ENCODE peak calls at places on chromosome 11, in four cellular contexts. One of them, this sample, is unnamed.

GRCh38 chr11:68828155-68828931 is 13.4 kb downstream of the CPT1A start:
- DNase-seq in T47D: no peak
- DNase-seq in lung: no peak
- DNase-seq in activated T-helper 1 cell treated with anti-CD3 and anti-CD28 coated beads, Interleukin-12 subunit alpha, Interleukin-12 subunit beta, Interleukin-2, Interleukin-4 antibody, amounts not matched to agents 30 ng/mL and 10 ng/mL and 1 ng/mL, durations not matched to agents 14 hours and 24 hours and 36 hours: no peak
- DNase-seq in this sample: no peak

GRCh38 chr11:95229199-95230053 is 1.6 kb downstream of the SESN3 start:
- DNase-seq in activated T-helper 1 cell treated with anti-CD3 and anti-CD28 coated beads, Interleukin-12 subunit alpha, Interleukin-12 subunit beta, Interleukin-2, Interleukin-4 antibody, amounts not matched to agents 30 ng/mL and 10 ng/mL and 1 ng/mL, durations not matched to agents 14 hours and 24 hours and 36 hours: no peak
- DNase-seq in T47D: no peak
- DNase-seq in lung: no peak
- DNase-seq in this sample: peak; percentile 11

GRCh38 chr11:128498846-128499245 is 88.5 kb downstream of the ETS1 start:
- DNase-seq in T47D: no peak
- DNase-seq in lung: no peak
- DNase-seq in activated T-helper 1 cell treated with anti-CD3 and anti-CD28 coated beads, Interleukin-12 subunit alpha, Interleukin-12 subunit beta, Interleukin-2, Interleukin-4 antibody, amounts not matched to agents 30 ng/mL and 10 ng/mL and 1 ng/mL, durations not matched to agents 14 hours and 24 hours and 36 hours: no peak
- DNase-seq in this sample: no peak

GRCh38 chr11:33344611-33345010 is 87.4 kb downstream of the HIPK3 start:
- DNase-seq in T47D: peak; percentile 54
- DNase-seq in activated T-helper 1 cell treated with anti-CD3 and anti-CD28 coated beads, Interleukin-12 subunit alpha, Interleukin-12 subunit beta, Interleukin-2, Interleukin-4 antibody, amounts not matched to agents 30 ng/mL and 10 ng/mL and 1 ng/mL, durations not matched to agents 14 hours and 24 hours and 36 hours: no peak
- DNase-seq in lung: no peak
- DNase-seq in this sample: no peak

GRCh38 chr11:125071831-125072209 is 8.7 kb downstream of the SLC37A2 start:
- DNase-seq in T47D: no peak
- DNase-seq in lung: no peak
- DNase-seq in activated T-helper 1 cell treated with anti-CD3 and anti-CD28 coated beads, Interleukin-12 subunit alpha, Interleukin-12 subunit beta, Interleukin-2, Interleukin-4 antibody, amounts not matched to agents 30 ng/mL and 10 ng/mL and 1 ng/mL, durations not matched to agents 14 hours and 24 hours and 36 hours: no peak
- DNase-seq in this sample: no peak

GRCh38 chr11:106197438-106197837 is 120.0 kb downstream of the AASDHPPT start:
- DNase-seq in lung: no peak
- DNase-seq in activated T-helper 1 cell treated with anti-CD3 and anti-CD28 coated beads, Interleukin-12 subunit alpha, Interleukin-12 subunit beta, Interleukin-2, Interleukin-4 antibody, amounts not matched to agents 30 ng/mL and 10 ng/mL and 1 ng/mL, durations not matched to agents 14 hours and 24 hours and 36 hours: no peak
- DNase-seq in T47D: no peak
- DNase-seq in this sample: no peak

GRCh38 chr11:116835042-116835772 is 2.2 kb downstream of the APOA1 start:
- DNase-seq in activated T-helper 1 cell treated with anti-CD3 and anti-CD28 coated beads, Interleukin-12 subunit alpha, Interleukin-12 subunit beta, Interleukin-2, Interleukin-4 antibody, amounts not matched to agents 30 ng/mL and 10 ng/mL and 1 ng/mL, durations not matched to agents 14 hours and 24 hours and 36 hours: no peak
- DNase-seq in T47D: no peak
- DNase-seq in lung: no peak
- DNase-seq in this sample: no peak

GRCh38 chr11:111644922-111645321 is 42.7 kb downstream of the SIK2 start:
- DNase-seq in activated T-helper 1 cell treated with anti-CD3 and anti-CD28 coated beads, Interleukin-12 subunit alpha, Interleukin-12 subunit beta, Interleukin-2, Interleukin-4 antibody, amounts not matched to agents 30 ng/mL and 10 ng/mL and 1 ng/mL, durations not matched to agents 14 hours and 24 hours and 36 hours: no peak
- DNase-seq in T47D: no peak
- DNase-seq in lung: no peak
- DNase-seq in this sample: no peak

GRCh38 chr11:118353084-118353710 is 6.2 kb upstream of the UBE4A start:
- DNase-seq in activated T-helper 1 cell treated with anti-CD3 and anti-CD28 coated beads, Interleukin-12 subunit alpha, Interleukin-12 subunit beta, Interleukin-2, Interleukin-4 antibody, amounts not matched to agents 30 ng/mL and 10 ng/mL and 1 ng/mL, durations not matched to agents 14 hours and 24 hours and 36 hours: no peak
- DNase-seq in T47D: peak; percentile 41
- DNase-seq in lung: no peak
- DNase-seq in this sample: no peak

GRCh38 chr11:12831471-12832202 is 157.4 kb downstream of the TEAD1 start:
- DNase-seq in T47D: no peak
- DNase-seq in lung: no peak
- DNase-seq in activated T-helper 1 cell treated with anti-CD3 and anti-CD28 coated beads, Interleukin-12 subunit alpha, Interleukin-12 subunit beta, Interleukin-2, Interleukin-4 antibody, amounts not matched to agents 30 ng/mL and 10 ng/mL and 1 ng/mL, durations not matched to agents 14 hours and 24 hours and 36 hours: no peak
- DNase-seq in this sample: no peak

GRCh38 chr11:9754041-9754471 is 90.2 kb downstream of the SWAP70 start:
- DNase-seq in activated T-helper 1 cell treated with anti-CD3 and anti-CD28 coated beads, Interleukin-12 subunit alpha, Interleukin-12 subunit beta, Interleukin-2, Interleukin-4 antibody, amounts not matched to agents 30 ng/mL and 10 ng/mL and 1 ng/mL, durations not matched to agents 14 hours and 24 hours and 36 hours: no peak
- DNase-seq in lung: no peak
- DNase-seq in T47D: no peak
- DNase-seq in this sample: no peak

GRCh38 chr11:117720061-117720511 is 76.9 kb downstream of the DSCAML1 start:
- DNase-seq in lung: no peak
- DNase-seq in T47D: no peak
- DNase-seq in activated T-helper 1 cell treated with anti-CD3 and anti-CD28 coated beads, Interleukin-12 subunit alpha, Interleukin-12 subunit beta, Interleukin-2, Interleukin-4 antibody, amounts not matched to agents 30 ng/mL and 10 ng/mL and 1 ng/mL, durations not matched to agents 14 hours and 24 hours and 36 hours: no peak
- DNase-seq in this sample: no peak

GRCh38 chr11:106021181-106021966 is 666 bp downstream of the MSANTD4 start:
- DNase-seq in lung: no peak
- DNase-seq in activated T-helper 1 cell treated with anti-CD3 and anti-CD28 coated beads, Interleukin-12 subunit alpha, Interleukin-12 subunit beta, Interleukin-2, Interleukin-4 antibody, amounts not matched to agents 30 ng/mL and 10 ng/mL and 1 ng/mL, durations not matched to agents 14 hours and 24 hours and 36 hours: no peak
- DNase-seq in T47D: no peak
- DNase-seq in this sample: no peak

GRCh38 chr11:113684558-113684957 is 21.6 kb downstream of the TMPRSS5 start:
- DNase-seq in lung: no peak
- DNase-seq in activated T-helper 1 cell treated with anti-CD3 and anti-CD28 coated beads, Interleukin-12 subunit alpha, Interleukin-12 subunit beta, Interleukin-2, Interleukin-4 antibody, amounts not matched to agents 30 ng/mL and 10 ng/mL and 1 ng/mL, durations not matched to agents 14 hours and 24 hours and 36 hours: no peak
- DNase-seq in T47D: no peak
- DNase-seq in this sample: no peak

GRCh38 chr11:5241461-5241860 is 7.2 kb upstream of the HBD start:
- DNase-seq in activated T-helper 1 cell treated with anti-CD3 and anti-CD28 coated beads, Interleukin-12 subunit alpha, Interleukin-12 subunit beta, Interleukin-2, Interleukin-4 antibody, amounts not matched to agents 30 ng/mL and 10 ng/mL and 1 ng/mL, durations not matched to agents 14 hours and 24 hours and 36 hours: no peak
- DNase-seq in lung: no peak
- DNase-seq in T47D: no peak
- DNase-seq in this sample: no peak

GRCh38 chr11:130523609-130524008 is 75.2 kb downstream of the ADAMTS15 start:
- DNase-seq in T47D: no peak
- DNase-seq in activated T-helper 1 cell treated with anti-CD3 and anti-CD28 coated beads, Interleukin-12 subunit alpha, Interleukin-12 subunit beta, Interleukin-2, Interleukin-4 antibody, amounts not matched to agents 30 ng/mL and 10 ng/mL and 1 ng/mL, durations not matched to agents 14 hours and 24 hours and 36 hours: no peak
- DNase-seq in lung: peak; percentile 25
- DNase-seq in this sample: no peak

GRCh38 chr11:42802211-42802918 is 509.4 kb upstream of the API5 start:
- DNase-seq in T47D: no peak
- DNase-seq in lung: no peak
- DNase-seq in activated T-helper 1 cell treated with anti-CD3 and anti-CD28 coated beads, Interleukin-12 subunit alpha, Interleukin-12 subunit beta, Interleukin-2, Interleukin-4 antibody, amounts not matched to agents 30 ng/mL and 10 ng/mL and 1 ng/mL, durations not matched to agents 14 hours and 24 hours and 36 hours: no peak
- DNase-seq in this sample: no peak

GRCh38 chr11:68927280-68928107 is 23.8 kb downstream of the IGHMBP2 start:
- DNase-seq in T47D: no peak
- DNase-seq in lung: no peak
- DNase-seq in activated T-helper 1 cell treated with anti-CD3 and anti-CD28 coated beads, Interleukin-12 subunit alpha, Interleukin-12 subunit beta, Interleukin-2, Interleukin-4 antibody, amounts not matched to agents 30 ng/mL and 10 ng/mL and 1 ng/mL, durations not matched to agents 14 hours and 24 hours and 36 hours: no peak
- DNase-seq in this sample: no peak

GRCh38 chr11:78050964-78051831 is 12.5 kb upstream of the THRSP start:
- DNase-seq in activated T-helper 1 cell treated with anti-CD3 and anti-CD28 coated beads, Interleukin-12 subunit alpha, Interleukin-12 subunit beta, Interleukin-2, Interleukin-4 antibody, amounts not matched to agents 30 ng/mL and 10 ng/mL and 1 ng/mL, durations not matched to agents 14 hours and 24 hours and 36 hours: no peak
- DNase-seq in T47D: no peak
- DNase-seq in lung: no peak
- DNase-seq in this sample: no peak

GRCh38 chr11:128172046-128172878 is 415.1 kb downstream of the ETS1 start:
- DNase-seq in T47D: peak; percentile 91
- DNase-seq in lung: peak; percentile 83
- DNase-seq in activated T-helper 1 cell treated with anti-CD3 and anti-CD28 coated beads, Interleukin-12 subunit alpha, Interleukin-12 subunit beta, Interleukin-2, Interleukin-4 antibody, amounts not matched to agents 30 ng/mL and 10 ng/mL and 1 ng/mL, durations not matched to agents 14 hours and 24 hours and 36 hours: peak; percentile 75
- DNase-seq in this sample: peak; percentile 40

GRCh38 chr11:1072116-1072820 is 2.4 kb upstream of the MUC2 start:
- DNase-seq in lung: no peak
- DNase-seq in T47D: peak; percentile 49
- DNase-seq in activated T-helper 1 cell treated with anti-CD3 and anti-CD28 coated beads, Interleukin-12 subunit alpha, Interleukin-12 subunit beta, Interleukin-2, Interleukin-4 antibody, amounts not matched to agents 30 ng/mL and 10 ng/mL and 1 ng/mL, durations not matched to agents 14 hours and 24 hours and 36 hours: no peak
- DNase-seq in this sample: no peak

GRCh38 chr11:6022954-6023353 is 7.6 kb downstream of the OR56A1 start:
- DNase-seq in lung: no peak
- DNase-seq in activated T-helper 1 cell treated with anti-CD3 and anti-CD28 coated beads, Interleukin-12 subunit alpha, Interleukin-12 subunit beta, Interleukin-2, Interleukin-4 antibody, amounts not matched to agents 30 ng/mL and 10 ng/mL and 1 ng/mL, durations not matched to agents 14 hours and 24 hours and 36 hours: peak; percentile 4
- DNase-seq in T47D: peak; percentile 69
- DNase-seq in this sample: peak; percentile 12

GRCh38 chr11:29627541-29627940 is 389.3 kb downstream of the KCNA4 start:
- DNase-seq in T47D: no peak
- DNase-seq in lung: no peak
- DNase-seq in activated T-helper 1 cell treated with anti-CD3 and anti-CD28 coated beads, Interleukin-12 subunit alpha, Interleukin-12 subunit beta, Interleukin-2, Interleukin-4 antibody, amounts not matched to agents 30 ng/mL and 10 ng/mL and 1 ng/mL, durations not matched to agents 14 hours and 24 hours and 36 hours: no peak
- DNase-seq in this sample: no peak

GRCh38 chr11:71566081-71566620 is 788 bp downstream of the KRTAP5-10 start:
- DNase-seq in activated T-helper 1 cell treated with anti-CD3 and anti-CD28 coated beads, Interleukin-12 subunit alpha, Interleukin-12 subunit beta, Interleukin-2, Interleukin-4 antibody, amounts not matched to agents 30 ng/mL and 10 ng/mL and 1 ng/mL, durations not matched to agents 14 hours and 24 hours and 36 hours: no peak
- DNase-seq in T47D: peak; percentile 42
- DNase-seq in lung: no peak
- DNase-seq in this sample: no peak

GRCh38 chr11:12330491-12331231 is 46.7 kb upstream of the PARVA start:
- DNase-seq in activated T-helper 1 cell treated with anti-CD3 and anti-CD28 coated beads, Interleukin-12 subunit alpha, Interleukin-12 subunit beta, Interleukin-2, Interleukin-4 antibody, amounts not matched to agents 30 ng/mL and 10 ng/mL and 1 ng/mL, durations not matched to agents 14 hours and 24 hours and 36 hours: no peak
- DNase-seq in T47D: no peak
- DNase-seq in lung: no peak
- DNase-seq in this sample: no peak

GRCh38 chr11:26715133-26715532 is 6.7 kb downstream of the SLC5A12 start:
- DNase-seq in lung: no peak
- DNase-seq in T47D: no peak
- DNase-seq in activated T-helper 1 cell treated with anti-CD3 and anti-CD28 coated beads, Interleukin-12 subunit alpha, Interleukin-12 subunit beta, Interleukin-2, Interleukin-4 antibody, amounts not matched to agents 30 ng/mL and 10 ng/mL and 1 ng/mL, durations not matched to agents 14 hours and 24 hours and 36 hours: no peak
- DNase-seq in this sample: no peak

GRCh38 chr11:9568161-9568853 is 5.2 kb upstream of the WEE1 start:
- DNase-seq in activated T-helper 1 cell treated with anti-CD3 and anti-CD28 coated beads, Interleukin-12 subunit alpha, Interleukin-12 subunit beta, Interleukin-2, Interleukin-4 antibody, amounts not matched to agents 30 ng/mL and 10 ng/mL and 1 ng/mL, durations not matched to agents 14 hours and 24 hours and 36 hours: no peak
- DNase-seq in T47D: peak; percentile 20
- DNase-seq in lung: no peak
- DNase-seq in this sample: no peak

GRCh38 chr11:27720277-27720830 is 20.1 kb upstream of the BDNF start:
- DNase-seq in lung: no peak
- DNase-seq in T47D: peak; percentile 82
- DNase-seq in activated T-helper 1 cell treated with anti-CD3 and anti-CD28 coated beads, Interleukin-12 subunit alpha, Interleukin-12 subunit beta, Interleukin-2, Interleukin-4 antibody, amounts not matched to agents 30 ng/mL and 10 ng/mL and 1 ng/mL, durations not matched to agents 14 hours and 24 hours and 36 hours: no peak
- DNase-seq in this sample: peak; percentile 81

GRCh38 chr11:575324-575995 is 810 bp upstream of the PHRF1 start:
- DNase-seq in T47D: peak; percentile 69
- DNase-seq in activated T-helper 1 cell treated with anti-CD3 and anti-CD28 coated beads, Interleukin-12 subunit alpha, Interleukin-12 subunit beta, Interleukin-2, Interleukin-4 antibody, amounts not matched to agents 30 ng/mL and 10 ng/mL and 1 ng/mL, durations not matched to agents 14 hours and 24 hours and 36 hours: no peak
- DNase-seq in lung: peak; percentile 72
- DNase-seq in this sample: peak; percentile 86

GRCh38 chr11:46588131-46588530 is 5.7 kb downstream of the AMBRA1 start:
- DNase-seq in T47D: no peak
- DNase-seq in lung: no peak
- DNase-seq in activated T-helper 1 cell treated with anti-CD3 and anti-CD28 coated beads, Interleukin-12 subunit alpha, Interleukin-12 subunit beta, Interleukin-2, Interleukin-4 antibody, amounts not matched to agents 30 ng/mL and 10 ng/mL and 1 ng/mL, durations not matched to agents 14 hours and 24 hours and 36 hours: no peak
- DNase-seq in this sample: no peak

GRCh38 chr11:60923800-60924109 is 505 bp upstream of the TMEM132A start:
- DNase-seq in T47D: no peak
- DNase-seq in activated T-helper 1 cell treated with anti-CD3 and anti-CD28 coated beads, Interleukin-12 subunit alpha, Interleukin-12 subunit beta, Interleukin-2, Interleukin-4 antibody, amounts not matched to agents 30 ng/mL and 10 ng/mL and 1 ng/mL, durations not matched to agents 14 hours and 24 hours and 36 hours: no peak
- DNase-seq in lung: no peak
- DNase-seq in this sample: no peak

GRCh38 chr11:112410325-112410724 is 149.7 kb upstream of the PLET1 start:
- DNase-seq in lung: no peak
- DNase-seq in T47D: no peak
- DNase-seq in activated T-helper 1 cell treated with anti-CD3 and anti-CD28 coated beads, Interleukin-12 subunit alpha, Interleukin-12 subunit beta, Interleukin-2, Interleukin-4 antibody, amounts not matched to agents 30 ng/mL and 10 ng/mL and 1 ng/mL, durations not matched to agents 14 hours and 24 hours and 36 hours: no peak
- DNase-seq in this sample: no peak

GRCh38 chr11:7672960-7673723 is at the start of gene CYB5R2:
- DNase-seq in activated T-helper 1 cell treated with anti-CD3 and anti-CD28 coated beads, Interleukin-12 subunit alpha, Interleukin-12 subunit beta, Interleukin-2, Interleukin-4 antibody, amounts not matched to agents 30 ng/mL and 10 ng/mL and 1 ng/mL, durations not matched to agents 14 hours and 24 hours and 36 hours: no peak
- DNase-seq in lung: peak; percentile 57
- DNase-seq in T47D: peak; percentile 65
- DNase-seq in this sample: peak; percentile 77

GRCh38 chr11:32088117-32088941 is 2.5 kb upstream of the RCN1 start:
- DNase-seq in lung: peak; percentile 60
- DNase-seq in T47D: peak; percentile 27
- DNase-seq in activated T-helper 1 cell treated with anti-CD3 and anti-CD28 coated beads, Interleukin-12 subunit alpha, Interleukin-12 subunit beta, Interleukin-2, Interleukin-4 antibody, amounts not matched to agents 30 ng/mL and 10 ng/mL and 1 ng/mL, durations not matched to agents 14 hours and 24 hours and 36 hours: no peak
- DNase-seq in this sample: no peak

This sample was measured in HuH-7.